ENCODE peak calls at places on chromosome 14, in six cellular contexts. One of them, this sample, is unnamed.

GRCh38 chr14:50343424-50343823 is 31.3 kb downstream of the DMAC2L start:
- DNase-seq in GM23338: no peak
- DNase-seq in HCT116: no peak
- DNase-seq in stomach: no peak
- DNase-seq in K562: no peak
- DNase-seq in breast epithelium: no peak
- DNase-seq in this sample: no peak

GRCh38 chr14:39232554-39233415 is 930 bp upstream of the MIA2 start:
- DNase-seq in GM23338: no peak
- DNase-seq in HCT116: no peak
- DNase-seq in stomach: no peak
- DNase-seq in K562: no peak
- DNase-seq in breast epithelium: no peak
- DNase-seq in this sample: no peak

GRCh38 chr14:106491851-106492250 is 965.5 kb downstream of the TMEM121 start:
- DNase-seq in GM23338: peak
- DNase-seq in HCT116: no peak
- DNase-seq in stomach: no peak
- DNase-seq in K562: peak
- DNase-seq in breast epithelium: no peak
- DNase-seq in this sample: no peak

GRCh38 chr14:51846631-51847488 is 13.6 kb upstream of the GNG2 start:
- DNase-seq in GM23338: peak
- DNase-seq in HCT116: no peak
- DNase-seq in stomach: peak
- DNase-seq in K562: peak
- DNase-seq in breast epithelium: no peak
- DNase-seq in this sample: no peak

GRCh38 chr14:94671870-94672444 is 59.8 kb downstream of the SERPINA3 start:
- DNase-seq in GM23338: no peak
- DNase-seq in HCT116: no peak
- DNase-seq in stomach: peak
- DNase-seq in K562: no peak
- DNase-seq in breast epithelium: no peak
- DNase-seq in this sample: no peak

GRCh38 chr14:51581017-51581881 is 70.5 kb upstream of the FRMD6 start:
- DNase-seq in GM23338: no peak
- DNase-seq in HCT116: no peak
- DNase-seq in stomach: no peak
- DNase-seq in K562: no peak
- DNase-seq in breast epithelium: no peak
- DNase-seq in this sample: no peak

GRCh38 chr14:64137657-64138290 is 156.4 kb downstream of the ESR2 start:
- DNase-seq in GM23338: peak
- DNase-seq in HCT116: no peak
- DNase-seq in stomach: no peak
- DNase-seq in K562: peak
- DNase-seq in breast epithelium: no peak
- DNase-seq in this sample: peak

GRCh38 chr14:92323031-92323915 is at the start of gene SLC24A4:
- DNase-seq in GM23338: peak
- DNase-seq in HCT116: no peak
- DNase-seq in stomach: no peak
- DNase-seq in K562: no peak
- DNase-seq in breast epithelium: no peak
- DNase-seq in this sample: no peak

GRCh38 chr14:85701763-85702162 is 171.8 kb downstream of the FLRT2 start:
- DNase-seq in GM23338: no peak
- DNase-seq in HCT116: no peak
- DNase-seq in stomach: no peak
- DNase-seq in K562: no peak
- DNase-seq in breast epithelium: no peak
- DNase-seq in this sample: no peak

GRCh38 chr14:28603606-28604005 is 163.0 kb upstream of the FOXG1 start:
- DNase-seq in GM23338: no peak
- DNase-seq in HCT116: no peak
- DNase-seq in stomach: no peak
- DNase-seq in K562: no peak
- DNase-seq in breast epithelium: no peak
- DNase-seq in this sample: peak

GRCh38 chr14:59321184-59321952 is 132.9 kb downstream of the DAAM1 start:
- DNase-seq in GM23338: no peak
- DNase-seq in HCT116: no peak
- DNase-seq in stomach: no peak
- DNase-seq in K562: no peak
- DNase-seq in breast epithelium: no peak
- DNase-seq in this sample: no peak

GRCh38 chr14:101408077-101408831 is 153.0 kb upstream of the DIO3 start:
- DNase-seq in GM23338: no peak
- DNase-seq in HCT116: no peak
- DNase-seq in stomach: no peak
- DNase-seq in K562: no peak
- DNase-seq in breast epithelium: no peak
- DNase-seq in this sample: no peak

GRCh38 chr14:102046337-102047278 is 40.2 kb downstream of the HSP90AA1 start:
- DNase-seq in GM23338: peak
- DNase-seq in HCT116: peak
- DNase-seq in stomach: peak
- DNase-seq in K562: peak
- DNase-seq in breast epithelium: peak
- DNase-seq in this sample: peak

GRCh38 chr14:33950320-33951182 is at the start of gene EGLN3:
- DNase-seq in GM23338: peak
- DNase-seq in HCT116: peak
- DNase-seq in stomach: peak
- DNase-seq in K562: peak
- DNase-seq in breast epithelium: peak
- DNase-seq in this sample: peak

GRCh38 chr14:67554341-67554740 is 21.3 kb downstream of the PLEKHH1 start:
- DNase-seq in GM23338: no peak
- DNase-seq in HCT116: no peak
- DNase-seq in stomach: no peak
- DNase-seq in K562: no peak
- DNase-seq in breast epithelium: no peak
- DNase-seq in this sample: no peak

GRCh38 chr14:82911930-82912329 is 1378.3 kb upstream of the SEL1L start:
- DNase-seq in GM23338: no peak
- DNase-seq in HCT116: no peak
- DNase-seq in stomach: no peak
- DNase-seq in K562: no peak
- DNase-seq in breast epithelium: no peak
- DNase-seq in this sample: no peak

GRCh38 chr14:42814817-42815216 is 1208.1 kb downstream of the LRFN5 start:
- DNase-seq in GM23338: no peak
- DNase-seq in HCT116: no peak
- DNase-seq in stomach: no peak
- DNase-seq in K562: no peak
- DNase-seq in breast epithelium: no peak
- DNase-seq in this sample: no peak

GRCh38 chr14:65833256-65833880 is 420.8 kb downstream of the FUT8 start:
- DNase-seq in GM23338: no peak
- DNase-seq in HCT116: no peak
- DNase-seq in stomach: no peak
- DNase-seq in K562: no peak
- DNase-seq in breast epithelium: no peak
- DNase-seq in this sample: no peak

GRCh38 chr14:90970167-90970600 is 90.3 kb downstream of the RPS6KA5 start:
- DNase-seq in GM23338: no peak
- DNase-seq in HCT116: peak
- DNase-seq in stomach: no peak
- DNase-seq in K562: peak
- DNase-seq in breast epithelium: no peak
- DNase-seq in this sample: no peak

GRCh38 chr14:70171719-70172118 is 17.0 kb downstream of the SLC8A3 start:
- DNase-seq in GM23338: no peak
- DNase-seq in HCT116: no peak
- DNase-seq in stomach: no peak
- DNase-seq in K562: no peak
- DNase-seq in breast epithelium: no peak
- DNase-seq in this sample: no peak

GRCh38 chr14:65412881-65413738 is 580 bp downstream of the FUT8 start:
- DNase-seq in GM23338: peak
- DNase-seq in HCT116: no peak
- DNase-seq in stomach: peak
- DNase-seq in K562: peak
- DNase-seq in breast epithelium: peak
- DNase-seq in this sample: peak

GRCh38 chr14:58354817-58355216 is 40.9 kb upstream of the TOMM20L start:
- DNase-seq in GM23338: no peak
- DNase-seq in HCT116: no peak
- DNase-seq in stomach: no peak
- DNase-seq in K562: no peak
- DNase-seq in breast epithelium: no peak
- DNase-seq in this sample: no peak

DNA sequence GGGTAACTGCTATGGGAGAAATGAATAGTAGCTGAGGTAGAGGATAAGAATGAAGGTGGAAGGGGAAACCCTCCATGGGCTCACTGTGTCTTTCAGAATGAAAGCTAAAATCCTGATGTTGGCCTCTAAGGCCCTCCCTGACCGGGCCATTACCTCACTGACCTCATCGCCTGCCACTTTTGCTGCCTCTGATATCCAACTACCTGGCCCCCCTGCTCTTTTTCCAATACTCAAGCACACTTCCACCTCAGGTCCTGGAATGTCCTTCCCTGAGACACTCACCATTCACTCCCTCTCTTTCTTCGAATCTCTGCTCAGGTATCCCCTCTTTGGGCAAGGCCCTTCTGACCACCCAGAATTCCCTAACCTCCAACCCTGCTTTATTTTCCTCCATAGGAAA is 1.4 kb upstream of the BATF start:
- DNase-seq in GM23338: no peak
- DNase-seq in HCT116: no peak
- DNase-seq in stomach: no peak
- DNase-seq in K562: no peak
- DNase-seq in breast epithelium: no peak
- DNase-seq in this sample: no peak
- H3K4me3 ChIP-seq in GM23338: no peak
- H3K4me3 ChIP-seq in HCT116: no peak
- H3K4me3 ChIP-seq in stomach: no peak
- H3K4me3 ChIP-seq in K562: no peak
- H3K4me3 ChIP-seq in breast epithelium: no peak
- H3K4me3 ChIP-seq in this sample: no peak

GRCh38 chr14:22426711-22427110 is 162.3 kb downstream of the DAD1 start:
- DNase-seq in GM23338: no peak
- DNase-seq in HCT116: no peak
- DNase-seq in stomach: no peak
- DNase-seq in K562: no peak
- DNase-seq in breast epithelium: no peak
- DNase-seq in this sample: no peak

GRCh38 chr14:22428681-22429315 is 160.2 kb downstream of the DAD1 start:
- DNase-seq in GM23338: no peak
- DNase-seq in HCT116: no peak
- DNase-seq in stomach: no peak
- DNase-seq in K562: peak
- DNase-seq in breast epithelium: no peak
- DNase-seq in this sample: no peak

GRCh38 chr14:22427771-22428228 is 161.2 kb downstream of the DAD1 start:
- DNase-seq in GM23338: peak
- DNase-seq in HCT116: no peak
- DNase-seq in stomach: no peak
- DNase-seq in K562: no peak
- DNase-seq in breast epithelium: no peak
- DNase-seq in this sample: peak

GRCh38 chr14:22432348-22432976 is 156.6 kb downstream of the DAD1 start:
- DNase-seq in GM23338: peak
- DNase-seq in HCT116: peak
- DNase-seq in stomach: peak
- DNase-seq in K562: peak
- DNase-seq in breast epithelium: no peak
- DNase-seq in this sample: peak

GRCh38 chr14:22429546-22429945 is 159.5 kb downstream of the DAD1 start:
- DNase-seq in GM23338: no peak
- DNase-seq in HCT116: no peak
- DNase-seq in stomach: no peak
- DNase-seq in K562: no peak
- DNase-seq in breast epithelium: no peak
- DNase-seq in this sample: no peak
- H3K27ac ChIP-seq in GM23338: no peak
- H3K27ac ChIP-seq in HCT116: no peak
- H3K27ac ChIP-seq in stomach: peak
- H3K27ac ChIP-seq in K562: no peak
- H3K27ac ChIP-seq in breast epithelium: no peak
- H3K27ac ChIP-seq in this sample: no peak

GRCh38 chr14:100159107-100159864 is at the start of gene DEGS2:
- DNase-seq in GM23338: peak
- DNase-seq in HCT116: no peak
- DNase-seq in stomach: peak
- DNase-seq in K562: no peak
- DNase-seq in breast epithelium: no peak
- DNase-seq in this sample: no peak
- TF ChIP-seq POLR2AphosphoS5 in GM23338: peak
- TF ChIP-seq POLR2AphosphoS5 in HCT116: no peak
- TF ChIP-seq POLR2AphosphoS5 in stomach: peak
- TF ChIP-seq POLR2AphosphoS5 in K562: no peak
- TF ChIP-seq POLR2AphosphoS5 in breast epithelium: no peak
- TF ChIP-seq POLR2AphosphoS5 in this sample: no peak

GRCh38 chr14:68774771-68775613 is 17.9 kb downstream of the ZFP36L1 start:
- DNase-seq in GM23338: no peak
- DNase-seq in HCT116: no peak
- DNase-seq in stomach: peak
- DNase-seq in K562: no peak
- DNase-seq in breast epithelium: no peak
- DNase-seq in this sample: no peak
- H3K4me3 ChIP-seq in GM23338: no peak
- H3K4me3 ChIP-seq in HCT116: no peak
- H3K4me3 ChIP-seq in stomach: no peak
- H3K4me3 ChIP-seq in K562: no peak
- H3K4me3 ChIP-seq in breast epithelium: no peak
- H3K4me3 ChIP-seq in this sample: no peak

This sample was measured in prostate gland.